ENCODE peak calls at places on chromosome 6, in six cellular contexts. F is NCI-H1417 treated with DMSO at 0.1 percent for 48 hours; X is SW 1271; W is stimulated activated CD8-positive, alpha-beta memory T cell treated with anti-CD3 and anti-CD28 coated beads, Interleukin-7, amount 100 ng/mL, for 48 hours; J is AG08396; Z is RPMI8226. G is an unnamed sample.

GRCh38 chr6:225121-225721 is 67.1 kb upstream of the DUSP22 start:
- DNase-seq in F (no peak), X (no peak), W (peak), J (no peak), Z (no peak), G (no peak)

GRCh38 chr6:135520781-135521180 is 23.2 kb upstream of the AHI1 start:
- DNase-seq in F (no peak), X (no peak), W (no peak), J (no peak), Z (no peak), G (no peak)

GRCh38 chr6:19803331-19804330 is 33.5 kb upstream of the ID4 start:
- DNase-seq in F (no peak), X (no peak), W (no peak), J (no peak), Z (no peak), G (no peak)

GRCh38 chr6:79656134-79656533 is 25.0 kb downstream of the SH3BGRL2 start:
- DNase-seq in F (no peak), X (no peak), W (no peak), J (no peak), Z (no peak), G (no peak)

GRCh38 chr6:156189195-156189594 is 588.0 kb upstream of the ARID1B start:
- DNase-seq in F (no peak), X (no peak), W (no peak), J (no peak), Z (no peak), G (no peak)

GRCh38 chr6:142941018-142941417 is 4.0 kb downstream of the HIVEP2 start:
- DNase-seq in F (no peak), X (no peak), W (no peak), J (no peak), Z (no peak), G (no peak)

GRCh38 chr6:30645989-30646388 is 944 bp upstream of the C6orf136 start:
- DNase-seq in F (no peak), X (no peak), W (no peak), J (no peak), Z (no peak), G (no peak)

GRCh38 chr6:150627154-150627553 is 27.5 kb downstream of the PLEKHG1 start:
- DNase-seq in F (no peak), X (no peak), W (no peak), J (no peak), Z (no peak), G (no peak)

GRCh38 chr6:10882654-10883053 is 813 bp upstream of the GCM2 start:
- DNase-seq in F (no peak), X (no peak), W (no peak), J (no peak), Z (no peak), G (no peak)

GRCh38 chr6:160679402-160679769 is 15.3 kb upstream of the LPA start:
- DNase-seq in F (no peak), X (no peak), W (no peak), J (no peak), Z (no peak), G (peak)

GRCh38 chr6:156557269-156557885 is 219.8 kb upstream of the ARID1B start:
- DNase-seq in F (peak), X (no peak), W (no peak), J (peak), Z (no peak), G (peak)

G was measured in body of pancreas.